ENCODE peak calls at places on chromosomes 13 and 19, in six cellular contexts. U, N, V, F, S and D are unnamed samples. For H3K27me3, the result is how much of the 10 kb centered on the place peaks cover.

GRCh38 chr13:37616131-37616530 is 17.6 kb upstream of the POSTN start:
- DNase-seq in U (no peak), N (peak), V (no peak), F (no peak), S (peak), D (no peak)

GRCh38 chr19:1411255-1412191 is 4.1 kb downstream of the DAZAP1 start:
- DNase-seq in U (no peak), N (peak), V (no peak), F (no peak), S (no peak), D (no peak)

GRCh38 chr13:106234656-106235055 is 300.8 kb downstream of the EFNB2 start:
- DNase-seq in U (no peak), N (no peak), V (no peak), F (no peak), S (no peak), D (no peak)

GRCh38 chr19:11860721-11861120 is 12.2 kb downstream of the ZNF439 start:
- DNase-seq in U (no peak), N (no peak), V (no peak), F (no peak), S (no peak), D (no peak)

GRCh38 chr13:82330499-82330898 is 1551.8 kb downstream of the SLITRK1 start:
- DNase-seq in U (no peak), N (no peak), V (no peak), F (no peak), S (peak), D (peak)

GRCh38 chr13:43880451-43880850 is 747 bp downstream of the LACC1 start:
- DNase-seq in U (no peak), N (no peak), V (no peak), F (no peak), S (peak), D (no peak)

GRCh38 chr19:16571283-16571682 is 932 bp downstream of the SLC35E1 start:
- DNase-seq in U (no peak), N (peak), V (no peak), F (no peak), S (peak), D (no peak)

GRCh38 chr13:24341439-24341838 is 32.1 kb downstream of the C1QTNF9 start:
- DNase-seq in U (no peak), N (peak), V (no peak), F (no peak), S (peak), D (no peak)

GRCh38 chr19:18987456-18987855 is 45.9 kb downstream of the SUGP2 start:
- DNase-seq in U (no peak), N (no peak), V (no peak), F (no peak), S (no peak), D (no peak)
- H3K27me3 ChIP-seq in U (under half), N (under half), V (under half), F (under half), S (under half), D (under half)

DNA sequence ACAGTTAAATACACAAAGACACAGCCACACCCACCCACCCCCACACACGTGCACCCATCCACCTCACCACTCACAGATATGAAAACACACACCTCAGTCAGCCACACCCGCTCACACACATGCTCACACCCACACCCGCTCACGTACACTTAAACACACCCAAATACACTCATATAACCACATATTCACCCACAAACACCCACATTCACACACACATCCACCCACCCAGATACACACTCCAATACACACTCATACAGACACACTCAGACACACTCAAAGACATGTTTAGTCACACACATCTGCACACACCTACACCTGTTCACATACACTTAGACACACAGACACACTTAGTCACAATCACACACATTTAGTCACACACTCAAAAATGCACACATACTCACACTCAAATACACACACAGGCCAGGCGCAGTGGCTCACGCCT is 30.6 kb downstream of the ADGRL1 start:
- DNase-seq in U (no peak), N (no peak), V (no peak), F (no peak), S (no peak), D (no peak)
- H2BK15ac ChIP-seq in U (no peak), N (no peak), V (no peak), F (no peak), S (no peak), D (no peak)

GRCh38 chr19:2906631-2907195 is 6.0 kb downstream of the ZNF57 start:
- DNase-seq in U (no peak), N (no peak), V (no peak), F (no peak), S (no peak), D (no peak)
- H3K27me3 ChIP-seq in U (under half), N (under half), V (under half), F (under half), S (under half), D (under half)

GRCh38 chr19:55898911-55899310 is 33.2 kb downstream of the NLRP13 start:
- DNase-seq in U (no peak), N (no peak), V (no peak), F (no peak), S (no peak), D (no peak)
- H2BK15ac ChIP-seq in U (no peak), N (no peak), V (no peak), F (no peak), S (no peak), D (no peak)